ENCODE peak calls at places on chromosomes 4 and X, in five cellular contexts. One of them, this sample, is unnamed.
A peak's percentile ranks its signal among the peaks of the same experiment; 100 is the strongest.

GRCh38 chrX:100410901-100411801 is 1.1 kb upstream of the PCDH19 start:
- DNase-seq in PC-9: no peak
- DNase-seq in endothelial cell of umbilical vein: peak; percentile 7
- DNase-seq in osteoblast: peak; percentile 85
- DNase-seq in IMR-90: no peak
- DNase-seq in this sample: peak; percentile 18

GRCh38 chrX:148069759-148070503 is 88.8 kb downstream of the FMR1NB start:
- DNase-seq in osteoblast: no peak
- DNase-seq in PC-9: no peak
- DNase-seq in endothelial cell of umbilical vein: no peak
- DNase-seq in IMR-90: no peak
- DNase-seq in this sample: no peak

GRCh38 chrX:140091276-140091886 is 126.1 kb upstream of the CXorf66 start:
- DNase-seq in osteoblast: peak; percentile 75
- DNase-seq in IMR-90: no peak
- DNase-seq in endothelial cell of umbilical vein: no peak
- DNase-seq in PC-9: no peak
- DNase-seq in this sample: peak; percentile 47

GRCh38 chrX:49155243-49155899 is 7.2 kb upstream of the MAGIX start:
- DNase-seq in PC-9: peak; percentile 51
- DNase-seq in osteoblast: peak; percentile 88
- DNase-seq in IMR-90: peak; percentile 58
- DNase-seq in endothelial cell of umbilical vein: peak; percentile 59
- DNase-seq in this sample: peak; percentile 79

GRCh38 chrX:17007134-17007768 is 60.8 kb downstream of the REPS2 start:
- DNase-seq in osteoblast: peak; percentile 21
- DNase-seq in IMR-90: no peak
- DNase-seq in endothelial cell of umbilical vein: peak; percentile 10
- DNase-seq in PC-9: no peak
- DNase-seq in this sample: peak; percentile 31

GRCh38 chr4:125010776-125011503 is 298.4 kb upstream of the ANKRD50 start:
- DNase-seq in PC-9: no peak
- DNase-seq in osteoblast: peak; percentile 10
- DNase-seq in endothelial cell of umbilical vein: no peak
- DNase-seq in IMR-90: peak; percentile 29
- DNase-seq in this sample: no peak

GRCh38 chr4:107183155-107183774 is 147.2 kb upstream of the DKK2 start:
- DNase-seq in PC-9: peak; percentile 35
- DNase-seq in IMR-90: peak; percentile 58
- DNase-seq in endothelial cell of umbilical vein: peak; percentile 69
- DNase-seq in osteoblast: no peak
- DNase-seq in this sample: peak; percentile 80

GRCh38 chr4:72330381-72330780 is 238.6 kb downstream of the ADAMTS3 start:
- DNase-seq in osteoblast: no peak
- DNase-seq in PC-9: no peak
- DNase-seq in endothelial cell of umbilical vein: no peak
- DNase-seq in IMR-90: no peak
- DNase-seq in this sample: no peak

GRCh38 chr4:113634081-113634969 is 127.2 kb downstream of the CAMK2D start:
- DNase-seq in PC-9: no peak
- DNase-seq in endothelial cell of umbilical vein: no peak
- DNase-seq in osteoblast: no peak
- DNase-seq in IMR-90: no peak
- DNase-seq in this sample: no peak

GRCh38 chr4:17313194-17313593 is 198.7 kb downstream of the QDPR start:
- DNase-seq in osteoblast: no peak
- DNase-seq in PC-9: no peak
- DNase-seq in IMR-90: no peak
- DNase-seq in endothelial cell of umbilical vein: peak; percentile 9
- DNase-seq in this sample: no peak

GRCh38 chrX:115226929-115227328 is 7.0 kb downstream of the LRCH2 start:
- DNase-seq in IMR-90: peak; percentile 28
- DNase-seq in PC-9: peak; percentile 63
- DNase-seq in osteoblast: no peak
- DNase-seq in endothelial cell of umbilical vein: peak; percentile 17
- DNase-seq in this sample: peak; percentile 23

GRCh38 chr4:56728512-56728911 is 47.4 kb upstream of the HOPX start:
- DNase-seq in IMR-90: peak; percentile 92
- DNase-seq in endothelial cell of umbilical vein: peak; percentile 89
- DNase-seq in PC-9: no peak
- DNase-seq in osteoblast: no peak
- DNase-seq in this sample: peak; percentile 83

GRCh38 chr4:126678608-126679007 is 954.1 kb upstream of the INTU start:
- DNase-seq in IMR-90: no peak
- DNase-seq in osteoblast: no peak
- DNase-seq in endothelial cell of umbilical vein: no peak
- DNase-seq in PC-9: no peak
- DNase-seq in this sample: no peak

GRCh38 chr4:25104561-25104960 is 55.7 kb downstream of the SEPSECS start:
- DNase-seq in endothelial cell of umbilical vein: no peak
- DNase-seq in PC-9: no peak
- DNase-seq in IMR-90: no peak
- DNase-seq in osteoblast: peak; percentile 62
- DNase-seq in this sample: no peak

GRCh38 chr4:176875441-176875930 is 82.8 kb upstream of the VEGFC start:
- DNase-seq in endothelial cell of umbilical vein: no peak
- DNase-seq in osteoblast: no peak
- DNase-seq in IMR-90: no peak
- DNase-seq in PC-9: no peak
- DNase-seq in this sample: peak; percentile 40

GRCh38 chr4:22410645-22411247 is 105.1 kb downstream of the ADGRA3 start:
- DNase-seq in IMR-90: peak; percentile 33
- DNase-seq in PC-9: peak; percentile 44
- DNase-seq in osteoblast: no peak
- DNase-seq in endothelial cell of umbilical vein: peak; percentile 36
- DNase-seq in this sample: peak; percentile 55

GRCh38 chr4:138003248-138003647 is 238.9 kb downstream of the SLC7A11 start:
- DNase-seq in PC-9: no peak
- DNase-seq in endothelial cell of umbilical vein: no peak
- DNase-seq in osteoblast: no peak
- DNase-seq in IMR-90: peak; percentile 51
- DNase-seq in this sample: peak; percentile 55

GRCh38 chrX:101415180-101416130 is 7.4 kb downstream of the HNRNPH2 start:
- DNase-seq in IMR-90: peak; percentile 84
- DNase-seq in endothelial cell of umbilical vein: peak; percentile 78
- DNase-seq in osteoblast: peak; percentile 85
- DNase-seq in PC-9: no peak
- DNase-seq in this sample: peak; percentile 66

GRCh38 chr4:119233750-119234149 is 21.2 kb downstream of the USP53 start:
- DNase-seq in PC-9: no peak
- DNase-seq in endothelial cell of umbilical vein: peak; percentile 68
- DNase-seq in osteoblast: no peak
- DNase-seq in IMR-90: no peak
- DNase-seq in this sample: peak; percentile 30
- H3K4me2 ChIP-seq in PC-9: no peak overlapping the region
- H3K4me2 ChIP-seq in endothelial cell of umbilical vein: peak overlapping the region; percentile 45
- H3K4me2 ChIP-seq in osteoblast: no peak overlapping the region
- H3K4me2 ChIP-seq in IMR-90: peak overlapping the region; percentile 3
- H3K4me2 ChIP-seq in this sample: peak overlapping the region; percentile 61

GRCh38 chr4:55161739-55162138 is 36.3 kb upstream of the KDR start:
- DNase-seq in IMR-90: no peak
- DNase-seq in osteoblast: no peak
- DNase-seq in endothelial cell of umbilical vein: no peak
- DNase-seq in PC-9: no peak
- DNase-seq in this sample: no peak

GRCh38 chr4:55157559-55158277 is 32.3 kb upstream of the KDR start:
- DNase-seq in osteoblast: no peak
- DNase-seq in PC-9: no peak
- DNase-seq in endothelial cell of umbilical vein: no peak
- DNase-seq in IMR-90: no peak
- DNase-seq in this sample: peak; percentile 31

GRCh38 chr4:55158957-55159356 is 33.6 kb upstream of the KDR start:
- DNase-seq in endothelial cell of umbilical vein: no peak
- DNase-seq in IMR-90: no peak
- DNase-seq in PC-9: no peak
- DNase-seq in osteoblast: peak; percentile 27
- DNase-seq in this sample: no peak

GRCh38 chr4:55162396-55162795 is 37.0 kb upstream of the KDR start:
- DNase-seq in IMR-90: no peak
- DNase-seq in endothelial cell of umbilical vein: no peak
- DNase-seq in osteoblast: no peak
- DNase-seq in PC-9: no peak
- DNase-seq in this sample: no peak

GRCh38 chr4:55159851-55160250 is 34.5 kb upstream of the KDR start:
- DNase-seq in osteoblast: peak; percentile 77
- DNase-seq in IMR-90: no peak
- DNase-seq in endothelial cell of umbilical vein: peak; percentile 51
- DNase-seq in PC-9: no peak
- DNase-seq in this sample: no peak
- H3K27ac ChIP-seq in osteoblast: no peak overlapping the region
- H3K27ac ChIP-seq in IMR-90: no peak overlapping the region
- H3K27ac ChIP-seq in endothelial cell of umbilical vein: peak overlapping the region; percentile 42
- H3K27ac ChIP-seq in PC-9: no peak overlapping the region
- H3K27ac ChIP-seq in this sample: no peak overlapping the region

DNA sequence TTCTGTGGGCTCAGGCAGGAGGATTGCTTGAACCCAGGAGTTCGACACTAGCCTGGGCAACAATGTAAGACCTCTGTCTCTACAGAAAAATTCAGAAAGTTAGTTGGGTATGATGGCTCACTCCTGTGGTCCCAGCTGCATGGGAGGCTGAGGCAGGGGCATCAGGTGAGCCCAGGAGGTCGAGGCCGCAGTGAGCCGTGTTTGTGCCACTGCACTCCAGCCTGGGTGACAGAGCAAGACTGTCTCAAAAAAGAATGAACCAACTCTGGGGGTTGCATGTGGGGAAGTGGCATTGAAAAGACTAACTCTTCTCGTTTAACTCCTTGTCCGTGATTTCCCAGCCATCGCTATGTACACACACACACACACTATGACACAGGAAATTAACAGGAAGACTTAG is 26.9 kb downstream of the ENOPH1 start:
- DNase-seq in osteoblast: no peak
- DNase-seq in PC-9: no peak
- DNase-seq in IMR-90: no peak
- DNase-seq in endothelial cell of umbilical vein: peak; percentile 7
- DNase-seq in this sample: no peak
- H3K36me3 ChIP-seq in osteoblast: peaks cover 29% of the 10 kb centered on the region
- H3K36me3 ChIP-seq in PC-9: no peaks in the 10 kb centered on the region
- H3K36me3 ChIP-seq in IMR-90: peaks cover 13% of the 10 kb centered on the region
- H3K36me3 ChIP-seq in endothelial cell of umbilical vein: peaks cover 14% of the 10 kb centered on the region
- H3K36me3 ChIP-seq in this sample: peaks cover 24% of the 10 kb centered on the region

DNA sequence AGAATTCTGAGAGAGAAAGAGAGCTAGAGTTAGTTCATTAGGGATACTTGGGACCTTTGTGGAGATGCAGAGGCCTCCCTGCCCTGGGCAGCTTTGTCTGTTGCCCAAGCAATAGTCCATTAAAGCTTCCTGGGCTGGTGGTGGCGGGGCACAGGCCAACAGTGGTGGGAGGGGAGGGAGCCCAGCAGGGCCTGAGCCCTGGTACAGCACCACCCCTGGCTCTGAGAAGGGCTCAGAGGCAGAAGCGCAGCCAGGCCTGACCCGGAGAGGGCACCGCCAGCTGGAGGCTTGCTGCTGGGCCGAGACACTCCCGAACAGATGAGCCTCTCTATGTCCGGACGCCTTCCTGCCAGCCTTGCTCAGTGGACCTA is 65.3 kb downstream of the EFNB1 start:
- DNase-seq in PC-9: no peak
- DNase-seq in IMR-90: no peak
- DNase-seq in endothelial cell of umbilical vein: peak; percentile 4
- DNase-seq in osteoblast: no peak
- DNase-seq in this sample: peak; percentile 23
- H3K4me2 ChIP-seq in PC-9: no peak overlapping the region
- H3K4me2 ChIP-seq in IMR-90: no peak overlapping the region
- H3K4me2 ChIP-seq in endothelial cell of umbilical vein: no peak overlapping the region
- H3K4me2 ChIP-seq in osteoblast: no peak overlapping the region
- H3K4me2 ChIP-seq in this sample: peak overlapping the region; percentile 48

GRCh38 chr4:37976991-37977470 is 16.8 kb downstream of the PTTG2 start:
- DNase-seq in endothelial cell of umbilical vein: peak; percentile 51
- DNase-seq in PC-9: no peak
- DNase-seq in IMR-90: peak; percentile 51
- DNase-seq in osteoblast: peak; percentile 94
- DNase-seq in this sample: peak; percentile 78

GRCh38 chr4:37976513-37976912 is 16.3 kb downstream of the PTTG2 start:
- DNase-seq in IMR-90: no peak
- DNase-seq in PC-9: peak; percentile 61
- DNase-seq in endothelial cell of umbilical vein: peak; percentile 18
- DNase-seq in osteoblast: no peak
- DNase-seq in this sample: peak; percentile 34

GRCh38 chr4:37981425-37981824 is 21.2 kb downstream of the PTTG2 start:
- DNase-seq in PC-9: no peak
- DNase-seq in osteoblast: no peak
- DNase-seq in endothelial cell of umbilical vein: no peak
- DNase-seq in IMR-90: no peak
- DNase-seq in this sample: no peak

GRCh38 chr4:37977471-37978452 is 17.6 kb downstream of the PTTG2 start:
- DNase-seq in endothelial cell of umbilical vein: peak; percentile 69
- DNase-seq in PC-9: no peak
- DNase-seq in osteoblast: peak; percentile 96
- DNase-seq in IMR-90: peak; percentile 55
- DNase-seq in this sample: peak; percentile 84

DNA sequence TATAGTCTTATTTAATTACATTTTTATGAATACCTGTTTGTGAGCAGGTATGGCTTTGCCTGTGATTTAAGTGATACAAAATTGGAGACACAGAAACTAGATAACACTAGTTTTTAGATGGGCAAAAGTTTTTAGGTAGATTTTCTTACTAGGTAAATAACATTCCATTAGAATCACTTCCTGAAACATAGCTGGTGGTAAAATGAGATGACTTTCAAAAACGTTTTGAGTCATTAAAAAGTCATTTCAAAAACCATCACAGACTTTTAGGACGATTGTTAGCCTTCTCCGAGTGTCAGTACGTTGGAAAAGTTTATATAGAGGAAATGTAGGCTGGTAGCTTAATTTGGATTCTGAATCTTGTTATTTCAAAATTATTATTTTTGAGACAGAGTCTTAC is 18.3 kb downstream of the PTTG2 start:
- DNase-seq in endothelial cell of umbilical vein: no peak
- DNase-seq in PC-9: no peak
- DNase-seq in osteoblast: no peak
- DNase-seq in IMR-90: no peak
- DNase-seq in this sample: no peak
- H3K27ac ChIP-seq in endothelial cell of umbilical vein: peak overlapping the region; percentile 83
- H3K27ac ChIP-seq in PC-9: peak overlapping the region; percentile 50
- H3K27ac ChIP-seq in osteoblast: peak overlapping the region; percentile 58
- H3K27ac ChIP-seq in IMR-90: no peak overlapping the region
- H3K27ac ChIP-seq in this sample: no peak overlapping the region

DNA sequence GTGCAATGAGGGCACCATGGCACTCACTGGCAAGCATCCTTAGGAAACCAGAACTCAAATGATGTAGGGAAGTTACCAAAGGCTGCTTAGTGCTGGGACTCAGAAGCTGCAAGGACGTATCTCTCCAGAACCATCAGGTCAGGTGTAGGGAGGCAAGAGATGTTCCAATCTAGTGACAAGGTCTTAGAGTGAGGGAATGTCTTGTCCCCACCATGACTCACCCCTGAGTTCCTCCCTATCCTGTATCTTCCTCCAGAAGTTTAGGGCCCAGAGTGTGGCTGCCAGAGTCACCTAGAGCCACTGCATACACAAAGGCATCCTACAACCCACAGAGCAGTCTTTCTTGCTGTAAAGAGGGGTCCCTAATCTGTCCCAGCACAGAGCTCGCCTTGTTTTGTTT is 14.1 kb upstream of the IRAK1 start:
- DNase-seq in IMR-90: no peak
- DNase-seq in osteoblast: peak; percentile 48
- DNase-seq in PC-9: no peak
- DNase-seq in endothelial cell of umbilical vein: no peak
- DNase-seq in this sample: no peak
- H3K36me3 ChIP-seq in IMR-90: peaks cover 12% of the 10 kb centered on the region
- H3K36me3 ChIP-seq in osteoblast: peaks cover 22% of the 10 kb centered on the region
- H3K36me3 ChIP-seq in PC-9: no peaks in the 10 kb centered on the region
- H3K36me3 ChIP-seq in endothelial cell of umbilical vein: no peaks in the 10 kb centered on the region
- H3K36me3 ChIP-seq in this sample: no peaks in the 10 kb centered on the region

GRCh38 chrX:134258202-134258601 is 21.2 kb downstream of the CCDC160 start:
- DNase-seq in osteoblast: no peak
- DNase-seq in PC-9: no peak
- DNase-seq in endothelial cell of umbilical vein: no peak
- DNase-seq in IMR-90: no peak
- DNase-seq in this sample: no peak
- H3K4me2 ChIP-seq in osteoblast: no peak overlapping the region
- H3K4me2 ChIP-seq in PC-9: no peak overlapping the region
- H3K4me2 ChIP-seq in endothelial cell of umbilical vein: no peak overlapping the region
- H3K4me2 ChIP-seq in IMR-90: no peak overlapping the region
- H3K4me2 ChIP-seq in this sample: no peak overlapping the region

This sample was measured in GM23248.